ENCODE peak calls at places on chromosome 20, in seven cellular contexts. X is CD8-positive, alpha-beta T cell; I is progenitor cell of endocrine pancreas; A is esophagus muscularis mucosa; L is bronchial epithelial cell; C is sigmoid colon; D is HFFc6. R is an unnamed sample.
A peak's percentile ranks its signal among the peaks of the same experiment; 100 is the strongest.

GRCh38 chr20:11229772-11230171 is 556.0 kb upstream of the JAG1 start:
- DNase-seq in X (no peak), I (no peak), A (no peak), L (peak; percentile 81), C (no peak), D (peak; percentile 85), R (peak; percentile 24)

GRCh38 chr20:910840-911770 is 5.0 kb downstream of the ANGPT4 start:
- DNase-seq in X (no peak), I (no peak), A (no peak), L (no peak), C (no peak), D (peak; percentile 33), R (no peak)

GRCh38 chr20:3902041-3902440 is 12.9 kb downstream of the PANK2 start:
- DNase-seq in X (no peak), I (no peak), A (no peak), L (no peak), C (no peak), D (no peak), R (no peak)

GRCh38 chr20:48945840-48946514 is 24.5 kb downstream of the ARFGEF2 start:
- DNase-seq in X (no peak), I (no peak), A (no peak), L (peak; percentile 83), C (no peak), D (peak; percentile 48), R (peak; percentile 45)

GRCh38 chr20:11429168-11429567 is 488.5 kb upstream of the BTBD3 start:
- DNase-seq in X (no peak), I (no peak), A (no peak), L (peak; percentile 49), C (no peak), D (peak; percentile 1), R (no peak)

GRCh38 chr20:16922834-16923233 is 174.7 kb downstream of the OTOR start:
- DNase-seq in X (no peak), I (no peak), A (no peak), L (peak; percentile 85), C (no peak), D (peak; percentile 33), R (no peak)

GRCh38 chr20:32165836-32166545 is 41.6 kb downstream of the PLAGL2 start:
- DNase-seq in X (no peak), I (no peak), A (no peak), L (no peak), C (peak; percentile 68), D (no peak), R (no peak)

GRCh38 chr20:42267793-42268381 is 649.7 kb upstream of the CHD6 start:
- DNase-seq in X (no peak), I (no peak), A (no peak), L (no peak), C (no peak), D (no peak), R (no peak)

GRCh38 chr20:50120935-50121693 is 8.2 kb upstream of the UBE2V1 start:
- DNase-seq in X (peak; percentile 65), I (no peak), A (no peak), L (peak; percentile 65), C (peak; percentile 85), D (peak; percentile 57), R (no peak)

GRCh38 chr20:41738584-41739193 is 120.5 kb upstream of the CHD6 start:
- DNase-seq in X (peak; percentile 16), I (peak; percentile 52), A (peak; percentile 91), L (peak; percentile 34), C (no peak), D (no peak), R (peak; percentile 38)

GRCh38 chr20:48178607-48179006 is 393.3 kb upstream of the SULF2 start:
- DNase-seq in X (no peak), I (no peak), A (no peak), L (no peak), C (no peak), D (no peak), R (no peak)

GRCh38 chr20:19858972-19859371 is 100.9 kb downstream of the RIN2 start:
- DNase-seq in X (no peak), I (no peak), A (no peak), L (peak; percentile 32), C (no peak), D (peak; percentile 19), R (no peak)

GRCh38 chr20:49989234-49990065 is 6.7 kb downstream of the SNAI1 start:
- DNase-seq in X (no peak), I (no peak), A (no peak), L (no peak), C (peak; percentile 90), D (peak; percentile 75), R (no peak)

GRCh38 chr20:16363832-16364687 is 209.2 kb downstream of the KIF16B start:
- DNase-seq in X (no peak), I (no peak), A (no peak), L (no peak), C (no peak), D (no peak), R (no peak)

GRCh38 chr20:23309781-23310180 is 40.8 kb upstream of the NXT1 start:
- DNase-seq in X (no peak), I (no peak), A (no peak), L (no peak), C (peak; percentile 52), D (no peak), R (no peak)

GRCh38 chr20:56797023-56797422 is 167.9 kb downstream of the TFAP2C start:
- DNase-seq in X (no peak), I (no peak), A (no peak), L (no peak), C (no peak), D (no peak), R (no peak)

GRCh38 chr20:58028123-58028522 is 200.3 kb downstream of the ANKRD60 start:
- DNase-seq in X (no peak), I (no peak), A (no peak), L (no peak), C (no peak), D (no peak), R (no peak)
- TF ChIP-seq CTCF in X (no peak), I (peak; percentile 36), A (no peak), L (peak; percentile 35), C (no peak), D (peak; percentile 49), R (no peak)

DNA sequence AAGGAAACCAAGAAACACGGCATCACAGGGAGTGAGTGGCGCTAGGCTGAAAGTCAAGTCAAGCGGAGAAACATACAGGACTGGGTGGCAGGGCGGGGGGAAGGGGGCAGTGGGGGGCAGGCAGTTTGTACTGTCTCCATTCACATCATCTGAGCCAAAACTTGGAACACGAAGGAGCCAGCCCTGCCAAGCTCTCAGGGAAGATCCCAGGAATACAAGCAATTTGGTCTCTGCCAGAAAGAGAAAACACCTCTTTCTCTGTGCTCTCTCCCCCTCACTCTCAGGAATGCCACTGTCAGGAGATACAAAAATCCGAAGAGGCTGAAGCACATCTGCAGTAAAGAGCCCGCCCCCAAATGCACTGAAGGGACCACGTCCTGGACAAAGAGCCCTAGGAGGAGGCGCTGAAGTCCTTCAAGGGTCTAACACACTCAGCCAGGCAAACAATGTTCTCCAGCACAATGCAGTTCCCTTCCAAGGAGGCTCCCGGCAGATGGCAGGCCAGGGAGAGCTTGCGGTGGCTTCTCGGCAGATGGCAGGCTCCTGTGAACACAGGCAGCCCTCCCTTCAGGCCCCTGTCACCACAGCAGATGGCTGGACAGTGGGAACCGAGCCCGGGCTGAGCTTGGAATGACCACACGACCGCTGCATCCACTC is 90.0 kb downstream of the ATP9A start:
- DNase-seq in X (no peak), I (peak; percentile 19), A (no peak), L (no peak), C (no peak), D (no peak), R (no peak)
- TF ChIP-seq CTCF in X (no peak), I (peak; percentile 20), A (peak; percentile 5), L (peak; percentile 1), C (no peak), D (peak; percentile 26), R (no peak)

GRCh38 chr20:61353996-61354390 is 101.9 kb downstream of the CDH4 start:
- DNase-seq in X (no peak), I (no peak), A (no peak), L (no peak), C (no peak), D (no peak), R (no peak)

GRCh38 chr20:61353261-61353995 is 101.4 kb downstream of the CDH4 start:
- DNase-seq in X (no peak), I (no peak), A (no peak), L (peak; percentile 51), C (no peak), D (no peak), R (no peak)

GRCh38 chr20:61352381-61353260 is 100.6 kb downstream of the CDH4 start:
- DNase-seq in X (no peak), I (no peak), A (no peak), L (no peak), C (no peak), D (no peak), R (no peak)

GRCh38 chr20:61349447-61350165 is 97.5 kb downstream of the CDH4 start:
- DNase-seq in X (no peak), I (no peak), A (no peak), L (no peak), C (peak; percentile 58), D (no peak), R (no peak)

DNA sequence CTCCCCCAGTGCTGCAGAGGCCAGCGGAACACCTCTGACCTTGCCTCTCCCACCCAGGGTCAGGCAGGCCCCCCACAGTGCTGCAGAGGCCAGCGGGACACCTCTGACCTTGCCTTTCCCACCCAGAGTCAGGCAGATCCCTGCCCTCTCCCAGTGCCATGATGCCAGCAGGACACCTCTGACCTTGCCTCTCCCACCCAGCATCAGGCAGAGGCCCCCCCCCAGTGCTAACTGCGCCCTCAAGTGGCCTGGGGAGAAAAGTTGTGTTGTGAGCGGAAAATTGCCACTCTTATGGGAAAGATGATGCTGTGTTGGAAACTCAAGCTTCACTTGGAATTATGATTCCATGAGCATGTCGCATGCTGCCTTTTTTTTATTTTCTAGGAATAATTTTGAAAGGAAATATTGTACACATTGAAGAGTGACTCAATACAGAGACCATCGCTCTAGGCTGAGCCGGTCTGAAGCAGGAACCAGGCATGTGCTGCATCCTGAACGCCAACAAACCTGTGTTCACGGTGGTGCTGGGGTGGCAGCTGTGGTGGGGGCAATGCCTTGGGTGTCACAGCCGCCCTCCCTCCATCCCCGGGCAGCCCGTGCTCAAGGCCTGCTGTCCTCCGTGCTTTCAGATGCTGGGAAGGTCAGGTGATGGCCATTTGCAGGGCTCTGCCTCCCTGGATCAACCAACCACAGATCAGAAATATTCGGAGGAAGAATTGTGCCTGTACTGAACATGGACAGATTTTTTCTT is 98.6 kb downstream of the CDH4 start:
- DNase-seq in X (no peak), I (no peak), A (no peak), L (no peak), C (peak; percentile 26), D (no peak), R (no peak)
- TF ChIP-seq CTCF in X (no peak), I (peak; percentile 23), A (no peak), L (no peak), C (no peak), D (no peak), R (no peak)

DNA sequence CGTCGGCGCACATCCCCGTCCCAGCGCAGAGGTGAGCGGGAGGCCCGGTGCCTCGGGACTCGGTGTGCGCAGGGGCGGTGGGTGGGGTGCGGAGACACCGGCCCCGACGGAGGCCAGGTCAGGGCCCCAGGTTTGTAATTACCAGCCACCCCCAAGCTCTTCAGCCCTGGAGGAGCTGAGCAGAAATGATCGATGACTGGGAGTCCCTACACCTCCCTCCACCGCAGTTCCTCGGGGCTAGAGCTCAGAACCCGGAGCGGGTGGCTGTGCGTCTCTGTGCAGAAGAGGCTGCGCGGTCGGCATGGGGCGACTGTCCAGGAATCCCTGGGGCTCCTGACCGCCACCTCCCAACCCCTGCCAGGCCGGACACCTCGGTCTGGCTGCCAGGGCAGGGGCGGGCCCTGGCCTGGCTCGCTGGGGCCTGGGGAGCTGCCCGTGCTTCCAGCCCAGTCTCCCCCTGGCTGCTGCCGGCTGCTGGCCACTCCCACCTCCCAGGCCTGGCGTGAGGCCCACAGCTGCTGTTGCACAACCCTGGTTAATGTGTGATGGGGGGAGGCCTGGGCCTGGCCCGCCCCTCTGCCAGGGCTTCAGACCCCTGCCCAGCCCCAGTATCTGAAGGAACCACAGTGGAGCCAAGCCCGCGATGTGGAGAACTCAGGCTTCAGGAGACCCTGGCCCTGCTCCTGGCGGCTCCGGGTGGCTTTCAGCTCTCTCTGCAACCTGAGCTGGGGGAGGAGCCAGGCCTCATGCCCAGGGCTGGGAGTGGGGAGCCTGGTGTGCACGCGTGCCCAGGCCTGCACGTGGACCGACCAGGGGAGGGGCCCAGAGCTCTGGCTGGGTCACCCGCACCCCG is 1.2 kb downstream of the SLC2A4RG start:
- DNase-seq in X (peak; percentile 45), I (peak; percentile 76), A (peak; percentile 97), L (peak; percentile 71), C (peak; percentile 98), D (peak; percentile 86), R (no peak)
- TF ChIP-seq CTCF in X (no peak), I (peak; percentile 3), A (peak; percentile 10), L (peak; percentile 42), C (no peak), D (peak; percentile 31), R (no peak)